ENCODE peak calls at places on chromosomes 7 and 10, in eight cellular contexts. J is PC-3, P is PC-9, H is cardiac muscle cell, D is right cardiac atrium, Q is pancreas, C is Caco-2, M is trophoblast cell. S is an unnamed sample. For H3K4me1, the result is how much of the 10 kb centered on the place peaks cover.

GRCh38 chr7:157984914-157985163 is 602.8 kb downstream of the PTPRN2 start:
- DNase-seq in J (no peak), P (no peak), H (no peak), D (no peak), Q (no peak), C (no peak), M (no peak), S (no peak)

GRCh38 chr10:91162050-91162494 is 58.4 kb upstream of the PCGF5 start:
- DNase-seq in J (peak), P (peak), H (peak), D (no peak), Q (no peak), C (no peak), M (peak), S (no peak)

GRCh38 chr7:31785081-31785480 is 98.1 kb downstream of the PPP1R17 start:
- DNase-seq in J (no peak), P (no peak), H (no peak), D (peak), Q (no peak), C (no peak), M (no peak), S (no peak)

GRCh38 chr7:108589874-108590273 is 20.2 kb downstream of the DNAJB9 start:
- DNase-seq in J (no peak), P (no peak), H (no peak), D (no peak), Q (no peak), C (no peak), M (no peak), S (no peak)

GRCh38 chr7:40918701-40919271 is 784.0 kb downstream of the SUGCT start:
- DNase-seq in J (peak), P (peak), H (peak), D (no peak), Q (no peak), C (no peak), M (peak), S (no peak)

GRCh38 chr10:32077896-32078295 is 21.7 kb upstream of the KIF5B start:
- DNase-seq in J (peak), P (peak), H (peak), D (peak), Q (no peak), C (no peak), M (peak), S (no peak)

GRCh38 chr10:19816420-19817250 is at the start of gene PLXDC2:
- DNase-seq in J (peak), P (no peak), H (no peak), D (peak), Q (peak), C (no peak), M (peak), S (no peak)

GRCh38 chr7:156747718-156748117 is 107.1 kb downstream of the RNF32 start:
- DNase-seq in J (no peak), P (no peak), H (no peak), D (no peak), Q (no peak), C (no peak), M (no peak), S (no peak)

GRCh38 chr10:44936314-44936975 is 23.2 kb upstream of the RASSF4 start:
- DNase-seq in J (no peak), P (no peak), H (no peak), D (no peak), Q (no peak), C (peak), M (no peak), S (peak)

GRCh38 chr10:78283069-78283682 is 249.5 kb downstream of the RPS24 start:
- DNase-seq in J (no peak), P (no peak), H (no peak), D (no peak), Q (no peak), C (no peak), M (no peak), S (no peak)

GRCh38 chr10:69636626-69637550 is 6.8 kb downstream of the FAM241B start:
- DNase-seq in J (peak), P (peak), H (peak), D (no peak), Q (no peak), C (peak), M (no peak), S (no peak)

GRCh38 chr7:39509441-39509840 is 56.8 kb upstream of the YAE1 start:
- DNase-seq in J (no peak), P (no peak), H (no peak), D (no peak), Q (no peak), C (no peak), M (no peak), S (no peak)

GRCh38 chr7:28176174-28176573 is 4.4 kb downstream of the JAZF1 start:
- DNase-seq in J (no peak), P (no peak), H (no peak), D (no peak), Q (no peak), C (no peak), M (no peak), S (no peak)

GRCh38 chr7:139811106-139811505 is 18.0 kb upstream of the TBXAS1 start:
- DNase-seq in J (no peak), P (no peak), H (no peak), D (no peak), Q (no peak), C (no peak), M (no peak), S (no peak)

GRCh38 chr10:110546499-110547105 is 20.9 kb upstream of the SMC3 start:
- DNase-seq in J (no peak), P (no peak), H (no peak), D (no peak), Q (no peak), C (no peak), M (no peak), S (no peak)

GRCh38 chr10:46223064-46223480 is 63.7 kb upstream of the ANTXRL start:
- DNase-seq in J (no peak), P (no peak), H (no peak), D (no peak), Q (no peak), C (peak), M (no peak), S (no peak)

GRCh38 chr7:104208421-104208780 is 588 bp upstream of the ORC5 start:
- DNase-seq in J (no peak), P (no peak), H (no peak), D (no peak), Q (no peak), C (no peak), M (no peak), S (no peak)

GRCh38 chr7:40297741-40298311 is 163.0 kb downstream of the SUGCT start:
- DNase-seq in J (peak), P (no peak), H (peak), D (no peak), Q (no peak), C (no peak), M (no peak), S (no peak)

GRCh38 chr10:122510736-122511135 is 49.4 kb downstream of the HTRA1 start:
- DNase-seq in J (no peak), P (no peak), H (no peak), D (no peak), Q (no peak), C (no peak), M (no peak), S (no peak)

GRCh38 chr10:112960151-112960681 is 10.2 kb downstream of the TCF7L2 start:
- DNase-seq in J (no peak), P (no peak), H (peak), D (no peak), Q (no peak), C (no peak), M (peak), S (no peak)

GRCh38 chr7:32059289-32060045 is 10.7 kb downstream of the PDE1C start:
- DNase-seq in J (peak), P (no peak), H (peak), D (peak), Q (no peak), C (no peak), M (no peak), S (no peak)

GRCh38 chr10:93063217-93063976 is 2.8 kb downstream of the CYP26C1 start:
- DNase-seq in J (no peak), P (no peak), H (no peak), D (no peak), Q (peak), C (no peak), M (no peak), S (no peak)

GRCh38 chr7:87671-88070 is 104.7 kb upstream of the FAM20C start:
- DNase-seq in J (no peak), P (no peak), H (no peak), D (peak), Q (peak), C (no peak), M (no peak), S (no peak)

GRCh38 chr10:123039632-123039930 is 30.8 kb downstream of the ACADSB start:
- DNase-seq in J (no peak), P (no peak), H (no peak), D (no peak), Q (no peak), C (no peak), M (no peak), S (no peak)

GRCh38 chr7:106294334-106294733 is 9.6 kb upstream of the NAMPT start:
- DNase-seq in J (no peak), P (no peak), H (no peak), D (no peak), Q (no peak), C (no peak), M (peak), S (no peak)

GRCh38 chr7:144019457-144019856 is 19.3 kb downstream of the OR6B1 start:
- DNase-seq in J (peak), P (peak), H (peak), D (peak), Q (no peak), C (peak), M (peak), S (no peak)

GRCh38 chr10:50294582-50294981 is 43.3 kb upstream of the ASAH2 start:
- DNase-seq in J (no peak), P (no peak), H (no peak), D (no peak), Q (no peak), C (no peak), M (no peak), S (no peak)

GRCh38 chr7:121267612-121268011 is 61.2 kb upstream of the WNT16 start:
- DNase-seq in J (no peak), P (no peak), H (peak), D (no peak), Q (no peak), C (no peak), M (peak), S (no peak)

GRCh38 chr7:29328811-29329210 is 134.2 kb downstream of the CHN2 start:
- DNase-seq in J (no peak), P (no peak), H (peak), D (no peak), Q (no peak), C (no peak), M (peak), S (no peak)

GRCh38 chr10:29849434-29849833 is 210.0 kb downstream of the JCAD start:
- DNase-seq in J (peak), P (no peak), H (peak), D (peak), Q (no peak), C (no peak), M (no peak), S (no peak)

GRCh38 chr10:70714961-70715360 is 42.7 kb downstream of the ADAMTS14 start:
- DNase-seq in J (no peak), P (no peak), H (no peak), D (no peak), Q (no peak), C (no peak), M (no peak), S (no peak)

GRCh38 chr7:73839290-73839689 is 3.0 kb downstream of the METTL27 start:
- DNase-seq in J (no peak), P (no peak), H (no peak), D (no peak), Q (no peak), C (no peak), M (no peak), S (no peak)

GRCh38 chr7:158369290-158369689 is 218.3 kb downstream of the PTPRN2 start:
- DNase-seq in J (no peak), P (no peak), H (no peak), D (no peak), Q (peak), C (no peak), M (no peak), S (no peak)

GRCh38 chr10:113027574-113028392 is 77.7 kb downstream of the TCF7L2 start:
- DNase-seq in J (no peak), P (no peak), H (no peak), D (no peak), Q (no peak), C (peak), M (no peak), S (no peak)

GRCh38 chr10:102654566-102654965 is 10.3 kb downstream of the TRIM8 start:
- DNase-seq in J (no peak), P (no peak), H (no peak), D (peak), Q (peak), C (no peak), M (no peak), S (no peak)
- H3K4me1 ChIP-seq in J (under half), P (under half), H (under half), D (under half), Q (under half), C (under half), M (under half), S (under half)

DNA sequence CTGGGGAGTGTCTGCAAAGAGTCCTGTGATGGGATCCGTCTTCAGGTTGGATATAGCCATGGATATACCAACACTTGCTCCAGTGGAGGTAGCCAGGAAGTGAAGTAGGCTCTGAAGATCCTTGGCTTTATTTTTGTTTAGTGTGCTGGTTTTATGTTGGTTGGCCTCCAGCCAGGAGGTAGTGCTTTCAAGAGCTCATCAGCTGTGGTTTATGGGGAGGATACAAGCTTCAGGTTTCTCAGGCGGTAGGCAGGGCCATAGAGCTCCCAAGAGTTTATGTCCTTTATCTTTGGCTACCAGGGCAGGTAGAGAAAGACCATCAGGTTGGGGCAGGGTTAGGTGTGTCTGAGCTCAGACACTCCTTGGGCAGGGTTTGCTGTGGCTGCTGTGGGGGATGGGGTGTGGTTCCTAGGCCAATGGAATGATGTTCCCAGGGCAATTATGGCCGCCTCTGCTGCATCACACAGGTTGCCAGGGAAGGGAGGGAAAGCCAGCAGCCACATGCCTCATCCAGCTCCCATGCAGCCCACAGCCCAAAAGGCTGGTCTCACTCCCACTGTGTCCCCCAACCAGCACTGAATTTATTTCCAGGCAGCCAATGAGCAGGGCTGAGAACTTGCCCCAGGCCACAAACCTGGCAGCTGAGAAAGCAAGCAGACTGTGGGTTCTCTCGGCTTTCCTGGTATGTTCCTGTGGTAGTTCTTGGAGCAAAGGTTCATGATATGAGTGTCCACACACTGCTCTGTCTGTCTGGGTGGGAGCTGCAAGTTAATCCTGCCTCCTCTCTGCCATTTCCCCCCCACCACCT is 67.0 kb upstream of the PRLHR start:
- DNase-seq in J (no peak), P (no peak), H (no peak), D (no peak), Q (no peak), C (no peak), M (no peak), S (no peak)
- H3K4me1 ChIP-seq in J (under half), P (under half), H (under half), D (under half), Q (under half), C (under half), M (under half), S (under half)

GRCh38 chr7:155653773-155654172 is 9.3 kb downstream of the RBM33 start:
- DNase-seq in J (no peak), P (no peak), H (peak), D (no peak), Q (no peak), C (no peak), M (peak), S (no peak)
- H3K4me1 ChIP-seq in J (under half), P (under half), H (under half), D (under half), Q (under half), C (under half), M (under half), S (under half)

DNA sequence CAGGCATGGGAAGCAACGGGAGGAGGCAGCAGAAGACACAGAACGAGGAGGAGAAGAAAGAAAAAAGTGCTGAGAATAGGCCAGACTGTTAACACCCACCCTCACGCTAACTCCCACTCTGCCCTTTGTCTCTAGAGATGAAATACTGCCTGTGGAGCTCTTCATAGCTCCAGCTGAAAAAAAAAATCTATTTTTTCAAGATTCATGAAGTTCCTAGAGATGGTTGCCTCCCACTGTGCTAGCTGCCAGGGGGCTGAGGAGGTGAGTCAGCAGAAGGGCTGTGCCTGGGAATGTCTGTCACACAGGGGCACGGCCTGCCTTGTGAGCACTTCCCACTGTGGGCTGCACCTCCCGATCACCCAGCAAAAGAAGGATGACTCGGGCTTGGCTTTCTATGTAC is 144.5 kb downstream of the RNF216 start:
- DNase-seq in J (peak), P (peak), H (peak), D (peak), Q (no peak), C (no peak), M (no peak), S (peak)
- H3K4me1 ChIP-seq in J (under half), P (under half), H (under half), D (under half), Q (under half), C (under half), M (under half), S (under half)

DNA sequence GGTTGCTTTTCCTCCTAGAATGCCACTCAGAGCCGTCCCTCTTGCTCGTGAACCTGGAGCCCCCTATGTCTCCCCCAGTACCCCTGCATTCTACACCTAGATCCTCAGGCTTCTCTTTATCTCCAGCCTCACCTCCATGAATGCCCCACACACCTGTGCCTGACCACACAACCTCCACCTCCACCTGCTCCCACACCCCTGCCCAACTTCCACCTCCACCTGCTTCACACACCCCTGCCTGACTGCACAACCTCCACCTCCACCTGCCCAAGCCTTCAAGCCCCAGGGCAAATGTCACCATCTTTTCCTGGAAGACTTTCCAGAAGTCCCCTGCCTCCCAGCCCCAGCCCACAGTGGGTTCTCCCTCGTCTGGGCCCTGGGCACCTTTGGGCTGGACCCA is 6.9 kb upstream of the LFNG start:
- DNase-seq in J (no peak), P (no peak), H (no peak), D (no peak), Q (no peak), C (no peak), M (no peak), S (no peak)
- H3K4me1 ChIP-seq in J (under half), P (under half), H (under half), D (under half), Q (under half), C (under half), M (under half), S (under half)

GRCh38 chr10:63703113-63703670 is 182.0 kb downstream of the REEP3 start:
- DNase-seq in J (peak), P (no peak), H (peak), D (no peak), Q (no peak), C (no peak), M (peak), S (no peak)
- H3K4me1 ChIP-seq in J (half or more), P (half or more), H (under half), D (under half), Q (half or more), C (under half), M (under half), S (under half)

S was measured in ascending aorta.